ENCODE peak calls at places on chromosome 3, in nine cellular contexts. O is H9, D is endothelial cell of umbilical vein, A is HCT116, J is GM23248, R is astrocyte, F is H1, U is SK-N-SH, Z is DND-41. V is an unnamed sample.
A peak's percentile ranks its signal among the peaks of the same experiment; 100 is the strongest.

GRCh38 chr3:127005864-127006500 is 23.1 kb downstream of the PLXNA1 start:
- DNase-seq in O (no peak), D (no peak), A (no peak), J (peak; percentile 62), R (peak; percentile 48), F (no peak), U (no peak), Z (no peak), V (no peak)

GRCh38 chr3:56303508-56303907 is 164.8 kb downstream of the ERC2 start:
- DNase-seq in O (peak; percentile 79), D (peak; percentile 91), A (peak; percentile 15), J (peak; percentile 54), R (peak; percentile 44), F (peak; percentile 79), U (peak; percentile 54), Z (peak; percentile 31), V (peak; percentile 87)

GRCh38 chr3:65138531-65138930 is 450.7 kb upstream of the ADAMTS9 start:
- DNase-seq in O (no peak), D (no peak), A (no peak), J (no peak), R (peak; percentile 54), F (no peak), U (peak; percentile 66), Z (no peak), V (no peak)

GRCh38 chr3:104279617-104280016 is 1087.1 kb upstream of the ALCAM start:
- DNase-seq in O (no peak), D (peak; percentile 26), A (no peak), J (peak; percentile 71), R (peak; percentile 61), F (no peak), U (no peak), Z (peak; percentile 28), V (no peak)

GRCh38 chr3:107756649-107757048 is 233.9 kb downstream of the BBX start:
- DNase-seq in O (no peak), D (no peak), A (no peak), J (peak; percentile 3), R (no peak), F (no peak), U (no peak), Z (no peak), V (no peak)

GRCh38 chr3:53040361-53040820 is 5.5 kb downstream of the SFMBT1 start:
- DNase-seq in O (no peak), D (no peak), A (no peak), J (peak; percentile 71), R (peak; percentile 26), F (no peak), U (no peak), Z (no peak), V (no peak)

GRCh38 chr3:46845397-46845859 is 17.8 kb downstream of the MYL3 start:
- DNase-seq in O (peak; percentile 64), D (no peak), A (no peak), J (peak; percentile 91), R (peak; percentile 49), F (no peak), U (peak; percentile 90), Z (peak; percentile 3), V (peak; percentile 53)

GRCh38 chr3:113249601-113250000 is 38.2 kb downstream of the BOC start:
- DNase-seq in O (no peak), D (no peak), A (no peak), J (no peak), R (peak; percentile 71), F (no peak), U (no peak), Z (no peak), V (no peak)

GRCh38 chr3:27986204-27986879 is 255.1 kb upstream of the CMC1 start:
- DNase-seq in O (peak; percentile 70), D (no peak), A (no peak), J (no peak), R (no peak), F (peak; percentile 21), U (no peak), Z (no peak), V (peak; percentile 54)
- H3K9ac ChIP-seq in O (no peak overlapping the region), D (no peak overlapping the region), A (no peak overlapping the region), J (no peak overlapping the region), R (no peak overlapping the region), F (no peak overlapping the region), U (no peak overlapping the region), Z (no peak overlapping the region), V (no peak overlapping the region)

GRCh38 chr3:13021141-13021933 is 51.9 kb downstream of the IQSEC1 start:
- DNase-seq in O (no peak), D (peak; percentile 2), A (no peak), J (peak; percentile 8), R (no peak), F (no peak), U (peak; percentile 65), Z (no peak), V (no peak)

GRCh38 chr3:13021934-13022265 is 51.3 kb downstream of the IQSEC1 start:
- DNase-seq in O (no peak), D (no peak), A (no peak), J (no peak), R (no peak), F (no peak), U (no peak), Z (no peak), V (no peak)

GRCh38 chr3:13024274-13024863 is 48.9 kb downstream of the IQSEC1 start:
- DNase-seq in O (no peak), D (no peak), A (no peak), J (no peak), R (no peak), F (no peak), U (no peak), Z (no peak), V (no peak)

GRCh38 chr3:13023251-13024055 is 49.8 kb downstream of the IQSEC1 start:
- DNase-seq in O (no peak), D (no peak), A (no peak), J (peak; percentile 32), R (no peak), F (no peak), U (no peak), Z (no peak), V (no peak)

DNA sequence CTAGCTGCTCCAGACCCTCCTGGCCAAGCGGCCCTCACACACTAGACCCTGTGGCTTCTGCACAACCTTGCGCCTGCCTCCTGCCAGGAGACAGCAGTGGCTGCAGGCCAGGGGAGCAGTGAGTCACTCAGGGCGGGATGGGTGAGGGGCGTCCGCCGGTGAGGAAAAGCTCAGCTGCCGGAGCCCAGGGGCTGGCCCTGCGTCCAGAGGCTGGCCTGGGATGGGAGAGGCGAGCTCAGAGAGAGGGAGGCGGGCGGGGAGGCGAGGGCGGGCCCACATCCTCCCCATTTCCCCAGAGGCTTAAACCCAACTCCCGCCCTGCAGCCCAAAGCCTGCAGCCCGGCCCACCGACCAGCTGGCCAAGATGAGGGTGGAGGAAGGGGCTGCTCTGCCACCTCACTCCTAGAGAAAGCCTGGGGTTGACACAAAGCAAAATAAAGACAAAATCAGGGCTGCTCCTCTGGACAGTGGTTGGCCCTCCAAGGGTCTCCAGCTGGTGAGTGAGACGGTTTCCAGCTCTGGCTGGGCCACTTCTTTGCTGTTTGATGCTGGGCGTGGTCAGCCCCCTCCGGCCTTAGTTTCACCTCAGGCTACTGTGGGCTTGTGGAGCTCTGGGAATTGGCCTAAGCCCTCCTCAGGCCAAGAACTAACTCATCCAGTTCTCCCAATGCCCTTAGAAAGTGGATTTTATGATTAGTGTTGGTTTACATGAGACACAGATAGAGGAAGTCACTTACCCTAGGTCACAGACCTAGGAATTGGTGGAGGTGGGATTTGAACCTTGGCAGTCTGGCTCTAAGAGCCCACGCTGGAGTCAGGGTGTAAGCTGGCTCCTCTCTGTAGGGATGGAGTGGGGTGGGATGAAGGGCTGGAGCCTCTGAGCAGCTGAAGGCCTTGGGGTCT is 50.6 kb downstream of the IQSEC1 start:
- DNase-seq in O (peak; percentile 76), D (peak; percentile 51), A (no peak), J (peak; percentile 75), R (peak; percentile 86), F (peak; percentile 31), U (peak; percentile 90), Z (peak; percentile 40), V (peak; percentile 87)
- H3K4me2 ChIP-seq in O (no peak overlapping the region), D (no peak overlapping the region), A (peak overlapping the region; percentile 12), J (peak overlapping the region; percentile 25), R (peak overlapping the region; percentile 76), F (no peak overlapping the region), U (peak overlapping the region; percentile 83), Z (no peak overlapping the region), V (peak overlapping the region; percentile 45)

GRCh38 chr3:37906734-37907282 is 45.1 kb downstream of the CTDSPL start:
- DNase-seq in O (no peak), D (peak; percentile 30), A (no peak), J (no peak), R (no peak), F (no peak), U (no peak), Z (no peak), V (no peak)
- H3K4me1 ChIP-seq in O (peaks cover 5% of the 10 kb centered on the region), D (peaks cover 39% of the 10 kb centered on the region), A (peaks cover 38% of the 10 kb centered on the region), J (peaks cover 31% of the 10 kb centered on the region), R (peaks cover 22% of the 10 kb centered on the region), F (peaks cover 14% of the 10 kb centered on the region), U (peaks cover 26% of the 10 kb centered on the region), Z (peaks cover 24% of the 10 kb centered on the region), V (peaks cover 38% of the 10 kb centered on the region)

DNA sequence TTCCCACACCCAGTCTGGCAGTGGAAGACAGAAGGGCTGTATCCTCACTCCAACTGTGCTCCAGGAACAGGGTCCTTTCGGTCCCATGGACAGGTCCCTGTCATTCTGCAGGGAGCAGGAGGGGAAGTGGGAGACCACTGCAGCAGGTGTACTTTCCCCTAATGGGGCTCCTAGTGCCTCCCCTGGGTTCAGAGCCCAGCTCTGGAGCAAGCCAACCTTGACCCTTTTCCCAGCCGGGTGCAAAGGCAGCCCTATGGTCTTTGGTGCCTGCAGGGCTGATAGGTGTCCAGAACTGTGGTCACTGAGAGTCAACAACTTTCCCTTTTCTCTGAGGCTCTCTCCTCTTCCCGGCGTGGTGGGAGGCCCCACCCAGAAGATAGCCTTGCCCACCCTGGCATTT is 26.8 kb downstream of the MAGEF1 start:
- DNase-seq in O (no peak), D (no peak), A (no peak), J (no peak), R (no peak), F (no peak), U (peak; percentile 11), Z (no peak), V (no peak)
- H3K9ac ChIP-seq in O (no peak overlapping the region), D (no peak overlapping the region), A (no peak overlapping the region), J (no peak overlapping the region), R (no peak overlapping the region), F (peak overlapping the region; percentile 4), U (no peak overlapping the region), Z (no peak overlapping the region), V (no peak overlapping the region)

DNA sequence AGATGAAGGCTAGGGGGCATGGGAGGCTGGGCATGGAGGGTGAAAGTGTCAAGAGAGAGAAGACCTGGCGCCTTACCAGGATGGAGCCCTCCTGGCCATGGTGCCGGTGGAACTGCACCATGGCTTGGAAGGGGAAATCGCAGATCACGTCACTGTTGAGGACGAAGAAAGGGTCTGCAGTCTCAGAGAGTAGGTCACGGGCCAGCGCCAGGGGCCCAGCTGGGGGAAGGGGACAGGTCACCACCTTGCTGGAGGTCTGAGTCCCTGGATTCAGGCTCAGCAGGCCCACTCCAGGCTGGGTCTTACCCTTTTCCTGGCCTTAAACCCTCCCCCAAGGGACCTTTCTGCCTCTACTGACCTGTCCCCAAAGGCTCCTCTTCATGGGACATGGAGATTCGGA is 855 bp downstream of the GMPPB start:
- DNase-seq in O (no peak), D (no peak), A (no peak), J (no peak), R (no peak), F (no peak), U (peak; percentile 25), Z (no peak), V (no peak)
- H3K4me2 ChIP-seq in O (peak overlapping the region; percentile 60), D (peak overlapping the region; percentile 83), A (peak overlapping the region; percentile 92), J (peak overlapping the region; percentile 79), R (peak overlapping the region; percentile 86), F (peak overlapping the region; percentile 59), U (peak overlapping the region; percentile 100), Z (peak overlapping the region; percentile 98), V (peak overlapping the region; percentile 81)

V was measured in neural progenitor cell.